ENCODE peak calls at places on chromosomes 3 and 15, in ten cellular contexts. X is NCI-H2029 treated with DMSO at 0.1 percent for 48 hours; N is kidney tubule cell; H is RCC 7860; B is fibroblast of pulmonary artery; Q is stimulated activated CD8-positive, alpha-beta memory T cell treated with anti-CD3 and anti-CD28 coated beads, Interleukin-2, amount 100 ng/mL, for 48 hours; O is omental fat pad; F is A172; J is AG20443; M is NT2/D1. E is an unnamed sample.

GRCh38 chr3:30511524-30512278 is 94.7 kb upstream of the TGFBR2 start:
- DNase-seq in J (peak; percentile 74), Q (no peak), N (peak; percentile 47), O (no peak), B (peak; percentile 99), X (no peak), F (peak; percentile 83), H (peak; percentile 60), M (no peak), E (no peak)

GRCh38 chr3:158106773-158107461 is 697 bp upstream of the SHOX2 start:
- DNase-seq in N (no peak), Q (no peak), O (no peak), X (peak; percentile 59), M (no peak), B (no peak), H (no peak), F (peak; percentile 40), J (peak; percentile 32), E (no peak)

GRCh38 chr3:122920986-122921385 is 106.6 kb downstream of the SEMA5B start:
- DNase-seq in M (no peak), J (no peak), B (no peak), F (no peak), X (no peak), H (no peak), O (no peak), Q (no peak), N (no peak), E (no peak)

GRCh38 chr3:125168711-125169410 is 43.7 kb downstream of the SLC12A8 start:
- DNase-seq in F (no peak), Q (no peak), M (no peak), O (no peak), B (no peak), X (no peak), J (no peak), H (no peak), N (no peak), E (no peak)

GRCh38 chr15:94193906-94194305 is 37.5 kb upstream of the MCTP2 start:
- DNase-seq in O (no peak), N (no peak), M (no peak), X (no peak), J (no peak), F (no peak), Q (no peak), B (no peak), H (no peak), E (no peak)

GRCh38 chr3:197926418-197926817 is 23.6 kb upstream of the RPL35A start:
- DNase-seq in Q (no peak), N (no peak), F (no peak), M (no peak), X (no peak), O (no peak), B (no peak), H (no peak), J (no peak), E (no peak)

GRCh38 chr15:89806217-89806564 is 8.5 kb downstream of the ANPEP start:
- DNase-seq in Q (no peak), O (no peak), N (no peak), F (no peak), M (no peak), X (no peak), J (no peak), H (no peak), B (no peak), E (no peak)

GRCh38 chr3:66532160-66532587 is 31.4 kb upstream of the LRIG1 start:
- DNase-seq in Q (no peak), H (no peak), N (no peak), X (no peak), M (peak; percentile 89), B (no peak), J (no peak), F (no peak), O (no peak), E (no peak)

GRCh38 chr15:100958326-100959065 is 39.3 kb downstream of the LRRK1 start:
- DNase-seq in Q (no peak), X (no peak), B (peak; percentile 43), H (peak; percentile 93), N (peak; percentile 79), O (no peak), J (peak; percentile 58), M (no peak), F (peak; percentile 86), E (no peak)

GRCh38 chr3:11716576-11717250 is 73.0 kb upstream of the VGLL4 start:
- DNase-seq in Q (no peak), F (no peak), O (no peak), M (no peak), B (no peak), H (no peak), N (peak; percentile 13), J (no peak), X (no peak), E (no peak)

GRCh38 chr15:95972136-95972553 is 358.4 kb upstream of the NR2F2 start:
- DNase-seq in O (no peak), X (no peak), M (no peak), B (peak; percentile 87), N (no peak), J (peak; percentile 81), Q (no peak), F (no peak), H (no peak), E (no peak)

GRCh38 chr3:52090131-52090548 is 33.8 kb upstream of the DUSP7 start:
- DNase-seq in O (no peak), X (no peak), F (peak; percentile 77), H (peak; percentile 84), J (peak; percentile 91), B (peak; percentile 84), M (no peak), N (peak; percentile 90), Q (no peak), E (no peak)

GRCh38 chr15:89795996-89796395 is 18.7 kb downstream of the ANPEP start:
- DNase-seq in H (no peak), F (no peak), J (no peak), Q (no peak), O (no peak), N (no peak), X (no peak), M (no peak), B (no peak), E (no peak)

GRCh38 chr3:117523407-117523806 is 813.8 kb downstream of the TUSC7 start:
- DNase-seq in X (no peak), N (peak; percentile 53), J (no peak), F (no peak), Q (no peak), B (no peak), H (peak; percentile 29), M (no peak), O (no peak), E (no peak)

GRCh38 chr3:62678841-62679240 is 196.4 kb downstream of the CADPS start:
- DNase-seq in H (no peak), O (no peak), F (no peak), N (no peak), Q (no peak), M (peak; percentile 84), J (no peak), X (no peak), B (no peak), E (no peak)

GRCh38 chr3:64715211-64715982 is 27.6 kb upstream of the ADAMTS9 start:
- DNase-seq in O (no peak), B (peak; percentile 48), F (no peak), X (no peak), M (no peak), J (no peak), H (no peak), N (no peak), Q (no peak), E (no peak)

GRCh38 chr15:100733786-100734185 is 131.4 kb downstream of the ASB7 start:
- DNase-seq in N (peak; percentile 80), J (no peak), M (no peak), H (peak; percentile 54), F (peak; percentile 56), B (peak; percentile 50), O (no peak), Q (no peak), X (no peak), E (no peak)

GRCh38 chr15:51155906-51156305 is 61.2 kb upstream of the TNFAIP8L3 start:
- DNase-seq in B (no peak), N (no peak), F (no peak), O (no peak), H (no peak), M (no peak), Q (no peak), X (no peak), J (no peak), E (no peak)